ENCODE peak calls at places on chromosomes 3 and 15, in eight cellular contexts. A is A549, S is upper lobe of left lung, K is foreskin fibroblast, M is cardiac muscle cell, V is colonic mucosa, P is fibroblast of pulmonary artery, I is retinal pigment epithelial cell. W is an unnamed sample.

GRCh38 chr3:177692304-177692703 is 495.0 kb upstream of the TBL1XR1 start:
- DNase-seq in M (no peak), V (no peak), A (no peak), I (no peak), K (no peak), P (no peak), S (no peak), W (no peak)

GRCh38 chr3:45552031-45552772 is 42.3 kb upstream of the LIMD1 start:
- DNase-seq in A (no peak), K (peak; percentile 41), S (no peak), V (no peak), P (peak; percentile 8), M (peak; percentile 5), I (no peak), W (no peak)

GRCh38 chr3:64214697-64215018 is 10.6 kb downstream of the PRICKLE2 start:
- DNase-seq in P (peak; percentile 81), K (no peak), M (peak; percentile 83), I (no peak), A (no peak), V (no peak), S (peak; percentile 40), W (no peak)

GRCh38 chr3:172148269-172148668 is 108.9 kb downstream of the FNDC3B start:
- DNase-seq in V (no peak), K (no peak), A (no peak), P (peak; percentile 53), S (no peak), I (no peak), M (no peak), W (no peak)

GRCh38 chr3:107103786-107104185 is 273.5 kb upstream of the CCDC54 start:
- DNase-seq in K (no peak), I (no peak), P (no peak), A (no peak), V (no peak), S (no peak), M (no peak), W (no peak)

GRCh38 chr3:147368561-147369151 is 37.7 kb downstream of the ZIC4 start:
- DNase-seq in A (no peak), M (no peak), I (no peak), P (no peak), K (no peak), V (no peak), S (no peak), W (no peak)

GRCh38 chr3:30578986-30579579 is 27.3 kb upstream of the TGFBR2 start:
- DNase-seq in K (no peak), M (no peak), S (no peak), I (no peak), A (no peak), P (no peak), V (no peak), W (no peak)

GRCh38 chr15:56410712-56411111 is 45.5 kb downstream of the TEX9 start:
- DNase-seq in V (no peak), K (no peak), P (no peak), S (no peak), A (no peak), M (no peak), I (no peak), W (no peak)

GRCh38 chr3:132343018-132343612 is 25.9 kb downstream of the ACP3 start:
- DNase-seq in K (peak; percentile 56), I (peak; percentile 8), A (peak; percentile 50), V (peak; percentile 55), S (peak; percentile 49), M (peak; percentile 82), P (peak; percentile 82), W (peak; percentile 61)

GRCh38 chr3:141412087-141412935 is 44.0 kb downstream of the ZBTB38 start:
- DNase-seq in I (no peak), M (peak; percentile 80), A (peak; percentile 91), K (peak; percentile 84), P (peak; percentile 77), S (peak; percentile 77), V (peak; percentile 63), W (no peak)

GRCh38 chr15:74375303-74375693 is 7.9 kb upstream of the CYP11A1 start:
- DNase-seq in S (peak; percentile 76), P (peak; percentile 86), V (peak; percentile 89), I (no peak), M (peak; percentile 88), K (peak; percentile 64), A (peak; percentile 77), W (peak; percentile 70)

GRCh38 chr15:67109141-67110034 is 44.0 kb downstream of the SMAD3 start:
- DNase-seq in A (peak; percentile 98), P (peak; percentile 98), V (peak; percentile 56), M (peak; percentile 98), I (peak; percentile 89), S (peak; percentile 59), K (peak; percentile 99), W (no peak)

GRCh38 chr3:111764645-111765091 is 94.4 kb upstream of the PHLDB2 start:
- DNase-seq in V (no peak), I (no peak), M (peak; percentile 48), P (peak; percentile 68), S (no peak), A (peak; percentile 84), K (peak; percentile 76), W (no peak)

GRCh38 chr3:66253790-66254620 is 33.2 kb downstream of the SLC25A26 start:
- DNase-seq in V (no peak), P (peak; percentile 72), K (peak; percentile 32), M (peak; percentile 64), S (no peak), A (peak; percentile 42), I (no peak), W (peak; percentile 26)

GRCh38 chr15:59553879-59554735 is 57.5 kb upstream of the GCNT3 start:
- DNase-seq in A (peak; percentile 94), P (peak; percentile 97), K (peak; percentile 51), I (no peak), S (no peak), V (no peak), M (peak; percentile 88), W (peak; percentile 64)

GRCh38 chr3:197333901-197334639 is 35.7 kb upstream of the DLG1 start:
- DNase-seq in I (no peak), M (no peak), K (no peak), V (no peak), A (no peak), S (peak; percentile 68), P (no peak), W (no peak)

GRCh38 chr15:22892333-22892732 is 53.9 kb downstream of the NIPA2 start:
- DNase-seq in M (no peak), A (no peak), V (no peak), P (no peak), K (no peak), I (no peak), S (no peak), W (no peak)

GRCh38 chr3:183488343-183488742 is 59.9 kb upstream of the MCF2L2 start:
- DNase-seq in A (no peak), S (no peak), P (no peak), M (no peak), I (no peak), K (no peak), V (no peak), W (no peak)

GRCh38 chr3:46902188-46902631 is 24.7 kb downstream of the PTH1R start:
- DNase-seq in V (no peak), A (no peak), S (no peak), I (no peak), P (no peak), K (no peak), M (no peak), W (no peak)

GRCh38 chr3:24196526-24196925 is 251.4 kb downstream of the NR1D2 start:
- DNase-seq in S (no peak), P (peak; percentile 7), A (no peak), M (peak; percentile 44), K (peak; percentile 45), V (no peak), I (no peak), W (no peak)

GRCh38 chr3:45608296-45608695 is 13.7 kb downstream of the LIMD1 start:
- DNase-seq in A (no peak), K (no peak), S (no peak), V (no peak), I (no peak), P (no peak), M (no peak), W (no peak)

GRCh38 chr3:172415323-172415722 is 32.9 kb downstream of the GHSR start:
- DNase-seq in M (no peak), V (no peak), I (no peak), S (no peak), P (no peak), A (no peak), K (no peak), W (no peak)

GRCh38 chr3:193701896-193702644 is 109.1 kb downstream of the OPA1 start:
- DNase-seq in I (no peak), P (no peak), V (no peak), K (no peak), A (no peak), S (no peak), M (no peak), W (no peak)
- TF ChIP-seq CTCF in I (no peak), P (no peak), V (no peak), K (no peak), A (no peak), S (no peak), M (no peak), W (no peak)

DNA sequence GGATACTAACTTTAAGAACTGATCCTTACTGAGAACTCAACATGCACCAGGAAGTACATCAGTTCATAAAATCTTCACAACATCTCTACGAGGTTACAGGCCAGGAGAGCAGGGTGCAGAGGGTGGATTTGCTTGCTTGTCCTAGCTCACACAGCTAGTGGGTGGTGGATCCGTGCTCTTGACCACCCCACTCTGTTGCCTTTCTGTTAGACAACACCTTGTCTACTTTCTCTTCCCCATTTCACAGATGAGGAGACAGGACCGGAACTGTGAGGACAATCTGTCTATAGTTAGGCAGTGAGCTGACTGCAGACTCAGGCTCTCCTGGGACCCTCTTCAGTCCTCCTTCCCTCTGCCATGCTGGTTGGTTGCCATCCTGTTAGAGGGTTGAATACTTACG is 221.7 kb upstream of the TLE3 start:
- DNase-seq in I (no peak), M (no peak), P (no peak), K (no peak), V (no peak), A (no peak), S (no peak), W (no peak)
- H3K4me3 ChIP-seq in I (no peak overlapping the region), M (no peak overlapping the region), P (no peak overlapping the region), K (no peak overlapping the region), V (no peak overlapping the region), A (no peak overlapping the region), S (no peak overlapping the region), W (no peak overlapping the region)

DNA sequence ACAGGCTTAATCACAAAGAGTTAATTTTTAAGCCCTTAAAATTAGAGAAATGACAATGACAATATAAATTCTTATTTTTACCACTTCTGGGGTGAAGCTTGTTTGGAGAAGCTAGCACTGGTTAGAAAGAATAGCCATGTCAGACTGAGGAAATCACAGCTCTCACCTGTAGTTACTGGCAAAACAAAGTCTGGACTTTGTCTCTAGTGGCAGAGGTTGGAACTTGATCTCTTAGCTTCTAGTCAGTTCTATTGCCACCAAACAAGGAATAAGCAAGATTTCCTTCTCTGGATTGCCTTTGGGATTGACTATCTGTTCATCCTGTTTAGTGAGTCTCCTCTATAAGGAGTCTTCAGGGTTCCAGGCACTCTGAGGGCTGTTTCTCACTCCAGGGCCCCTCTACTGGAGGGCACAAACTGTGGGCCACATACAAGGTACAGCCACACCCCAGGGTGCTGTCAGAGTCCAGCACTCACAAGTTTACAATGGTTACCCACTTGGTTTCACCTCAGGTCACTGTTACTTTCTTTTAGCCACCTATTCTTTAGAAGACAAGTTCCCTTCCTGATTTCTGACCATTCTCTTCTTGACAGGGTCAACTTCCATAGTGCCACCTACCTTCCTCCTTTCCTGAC is 426.6 kb upstream of the THBS1 start:
- DNase-seq in S (no peak), P (no peak), I (no peak), K (no peak), V (peak; percentile 32), A (no peak), M (no peak), W (no peak)
- TF ChIP-seq CTCF in S (no peak), P (peak; percentile 31), I (peak; percentile 40), K (no peak), V (peak; percentile 21), A (no peak), M (no peak), W (peak; percentile 19)

GRCh38 chr3:97515076-97515475 is 249.5 kb upstream of the ARL6 start:
- DNase-seq in V (peak; percentile 65), I (no peak), M (no peak), P (no peak), K (no peak), A (no peak), S (no peak), W (no peak)
- H3K4me3 ChIP-seq in V (no peak overlapping the region), I (no peak overlapping the region), M (no peak overlapping the region), P (no peak overlapping the region), K (no peak overlapping the region), A (no peak overlapping the region), S (no peak overlapping the region), W (no peak overlapping the region)